ENCODE peak calls at places on chromosome 20, in five cellular contexts. One of them, this sample, is unnamed.
A peak's percentile ranks its signal among the peaks of the same experiment; 100 is the strongest.

GRCh38 chr20:19374066-19374615 is 161.7 kb downstream of the SLC24A3 start:
- DNase-seq in Panc1: no peak
- DNase-seq in kidney: no peak
- DNase-seq in natural killer cell: no peak
- DNase-seq in neural progenitor cell: no peak
- DNase-seq in this sample: no peak

GRCh38 chr20:17456226-17456625 is 75.0 kb downstream of the BFSP1 start:
- DNase-seq in Panc1: no peak
- DNase-seq in neural progenitor cell: no peak
- DNase-seq in natural killer cell: no peak
- DNase-seq in kidney: no peak
- DNase-seq in this sample: no peak

GRCh38 chr20:6686171-6686570 is 81.3 kb upstream of the BMP2 start:
- DNase-seq in neural progenitor cell: no peak
- DNase-seq in natural killer cell: no peak
- DNase-seq in Panc1: no peak
- DNase-seq in kidney: no peak
- DNase-seq in this sample: no peak

GRCh38 chr20:63893999-63894357 is 948 bp upstream of the DNAJC5 start:
- DNase-seq in natural killer cell: no peak
- DNase-seq in kidney: no peak
- DNase-seq in neural progenitor cell: peak; percentile 16
- DNase-seq in Panc1: no peak
- DNase-seq in this sample: no peak

GRCh38 chr20:18466574-18466893 is 296 bp downstream of the DZANK1 start:
- DNase-seq in Panc1: no peak
- DNase-seq in kidney: no peak
- DNase-seq in natural killer cell: no peak
- DNase-seq in neural progenitor cell: no peak
- DNase-seq in this sample: no peak

GRCh38 chr20:57934007-57934805 is 224.4 kb upstream of the PMEPA1 start:
- DNase-seq in Panc1: no peak
- DNase-seq in kidney: no peak
- DNase-seq in neural progenitor cell: no peak
- DNase-seq in natural killer cell: no peak
- DNase-seq in this sample: no peak

GRCh38 chr20:31587545-31588389 is 17.3 kb upstream of the ID1 start:
- DNase-seq in Panc1: no peak
- DNase-seq in neural progenitor cell: peak; percentile 47
- DNase-seq in kidney: no peak
- DNase-seq in natural killer cell: no peak
- DNase-seq in this sample: peak; percentile 19

GRCh38 chr20:16518068-16518783 is 55.0 kb downstream of the KIF16B start:
- DNase-seq in natural killer cell: no peak
- DNase-seq in kidney: no peak
- DNase-seq in neural progenitor cell: peak; percentile 65
- DNase-seq in Panc1: peak; percentile 42
- DNase-seq in this sample: no peak

GRCh38 chr20:14331671-14332070 is 5.7 kb downstream of the FLRT3 start:
- DNase-seq in natural killer cell: no peak
- DNase-seq in kidney: no peak
- DNase-seq in neural progenitor cell: no peak
- DNase-seq in Panc1: no peak
- DNase-seq in this sample: no peak

GRCh38 chr20:13008761-13009681 is at the start of gene SPTLC3:
- DNase-seq in natural killer cell: no peak
- DNase-seq in Panc1: no peak
- DNase-seq in neural progenitor cell: peak; percentile 46
- DNase-seq in kidney: peak; percentile 80
- DNase-seq in this sample: peak; percentile 18

GRCh38 chr20:44660506-44660905 is 9.0 kb upstream of the ADA start:
- DNase-seq in neural progenitor cell: no peak
- DNase-seq in Panc1: no peak
- DNase-seq in natural killer cell: no peak
- DNase-seq in kidney: no peak
- DNase-seq in this sample: no peak

GRCh38 chr20:19786311-19786710 is 28.3 kb downstream of the RIN2 start:
- DNase-seq in Panc1: no peak
- DNase-seq in natural killer cell: no peak
- DNase-seq in neural progenitor cell: peak; percentile 44
- DNase-seq in kidney: no peak
- DNase-seq in this sample: no peak

GRCh38 chr20:40942775-40943174 is 85.8 kb upstream of the TOP1 start:
- DNase-seq in natural killer cell: no peak
- DNase-seq in kidney: no peak
- DNase-seq in Panc1: no peak
- DNase-seq in neural progenitor cell: no peak
- DNase-seq in this sample: no peak

GRCh38 chr20:41140226-41141133 is 3.1 kb downstream of the PLCG1 start:
- DNase-seq in natural killer cell: no peak
- DNase-seq in Panc1: no peak
- DNase-seq in kidney: peak; percentile 58
- DNase-seq in neural progenitor cell: no peak
- DNase-seq in this sample: no peak

GRCh38 chr20:63829598-63829942 is 1.5 kb downstream of the ZBTB46 start:
- DNase-seq in kidney: no peak
- DNase-seq in Panc1: no peak
- DNase-seq in neural progenitor cell: no peak
- DNase-seq in natural killer cell: no peak
- DNase-seq in this sample: no peak

GRCh38 chr20:9202440-9203080 is 133.7 kb downstream of the PLCB4 start:
- DNase-seq in neural progenitor cell: no peak
- DNase-seq in Panc1: no peak
- DNase-seq in kidney: no peak
- DNase-seq in natural killer cell: no peak
- DNase-seq in this sample: no peak

GRCh38 chr20:44644384-44645131 is 6.9 kb downstream of the ADA start:
- DNase-seq in neural progenitor cell: no peak
- DNase-seq in Panc1: no peak
- DNase-seq in kidney: peak; percentile 52
- DNase-seq in natural killer cell: peak; percentile 50
- DNase-seq in this sample: no peak

GRCh38 chr20:18679020-18679419 is 91.2 kb downstream of the DTD1 start:
- DNase-seq in Panc1: no peak
- DNase-seq in natural killer cell: no peak
- DNase-seq in neural progenitor cell: no peak
- DNase-seq in kidney: no peak
- DNase-seq in this sample: no peak

GRCh38 chr20:19026901-19027644 is 185.4 kb upstream of the SLC24A3 start:
- DNase-seq in neural progenitor cell: peak; percentile 2
- DNase-seq in Panc1: no peak
- DNase-seq in kidney: no peak
- DNase-seq in natural killer cell: no peak
- DNase-seq in this sample: no peak

GRCh38 chr20:47857994-47858557 is 72.8 kb upstream of the SULF2 start:
- DNase-seq in natural killer cell: no peak
- DNase-seq in Panc1: no peak
- DNase-seq in kidney: no peak
- DNase-seq in neural progenitor cell: no peak
- DNase-seq in this sample: no peak

GRCh38 chr20:50501970-50502745 is 8.0 kb upstream of the PTPN1 start:
- DNase-seq in kidney: no peak
- DNase-seq in natural killer cell: no peak
- DNase-seq in Panc1: no peak
- DNase-seq in neural progenitor cell: no peak
- DNase-seq in this sample: no peak

GRCh38 chr20:833121-833449 is 430 bp upstream of the FAM110A start:
- DNase-seq in natural killer cell: no peak
- DNase-seq in neural progenitor cell: no peak
- DNase-seq in Panc1: peak; percentile 59
- DNase-seq in kidney: no peak
- DNase-seq in this sample: no peak

GRCh38 chr20:34558320-34559202 is at the start of gene MAP1LC3A:
- DNase-seq in neural progenitor cell: peak; percentile 98
- DNase-seq in Panc1: peak; percentile 63
- DNase-seq in kidney: peak; percentile 98
- DNase-seq in natural killer cell: peak; percentile 97
- DNase-seq in this sample: peak; percentile 98

GRCh38 chr20:58065508-58066361 is 162.7 kb downstream of the ANKRD60 start:
- DNase-seq in Panc1: no peak
- DNase-seq in natural killer cell: no peak
- DNase-seq in kidney: no peak
- DNase-seq in neural progenitor cell: no peak
- DNase-seq in this sample: no peak

GRCh38 chr20:59123011-59123676 is 40.5 kb upstream of the ZNF831 start:
- DNase-seq in natural killer cell: no peak
- DNase-seq in neural progenitor cell: no peak
- DNase-seq in kidney: no peak
- DNase-seq in Panc1: no peak
- DNase-seq in this sample: no peak

GRCh38 chr20:8473459-8473858 is 341.4 kb downstream of the PLCB1 start:
- DNase-seq in kidney: no peak
- DNase-seq in natural killer cell: no peak
- DNase-seq in Panc1: no peak
- DNase-seq in neural progenitor cell: no peak
- DNase-seq in this sample: no peak

GRCh38 chr20:41030536-41031242 is 2.1 kb downstream of the TOP1 start:
- DNase-seq in Panc1: no peak
- DNase-seq in kidney: no peak
- DNase-seq in neural progenitor cell: no peak
- DNase-seq in natural killer cell: no peak
- DNase-seq in this sample: no peak

GRCh38 chr20:62282877-62283503 is 19.8 kb upstream of the ADRM1 start:
- DNase-seq in kidney: peak; percentile 88
- DNase-seq in Panc1: no peak
- DNase-seq in neural progenitor cell: no peak
- DNase-seq in natural killer cell: no peak
- DNase-seq in this sample: no peak

GRCh38 chr20:24767623-24768100 is 181.4 kb upstream of the CST7 start:
- DNase-seq in natural killer cell: no peak
- DNase-seq in Panc1: no peak
- DNase-seq in neural progenitor cell: no peak
- DNase-seq in kidney: no peak
- DNase-seq in this sample: no peak

GRCh38 chr20:34390769-34391447 is 27.8 kb downstream of the ITCH start:
- DNase-seq in natural killer cell: no peak
- DNase-seq in neural progenitor cell: no peak
- DNase-seq in kidney: peak; percentile 83
- DNase-seq in Panc1: peak; percentile 84
- DNase-seq in this sample: no peak

GRCh38 chr20:21391495-21392298 is 5.6 kb downstream of the NKX2-4 start:
- DNase-seq in neural progenitor cell: peak; percentile 77
- DNase-seq in Panc1: no peak
- DNase-seq in natural killer cell: no peak
- DNase-seq in kidney: peak; percentile 60
- DNase-seq in this sample: peak; percentile 20

GRCh38 chr20:24695529-24696225 is 226.2 kb downstream of the SYNDIG1 start:
- DNase-seq in natural killer cell: no peak
- DNase-seq in kidney: no peak
- DNase-seq in Panc1: no peak
- DNase-seq in neural progenitor cell: no peak
- DNase-seq in this sample: no peak

GRCh38 chr20:50015993-50016770 is 33.4 kb downstream of the SNAI1 start:
- DNase-seq in Panc1: no peak
- DNase-seq in kidney: peak; percentile 91
- DNase-seq in neural progenitor cell: no peak
- DNase-seq in natural killer cell: no peak
- DNase-seq in this sample: no peak

GRCh38 chr20:60340232-60340631 is 382.0 kb downstream of the CDH26 start:
- DNase-seq in Panc1: no peak
- DNase-seq in natural killer cell: no peak
- DNase-seq in kidney: no peak
- DNase-seq in neural progenitor cell: no peak
- DNase-seq in this sample: no peak
- TF ChIP-seq CTCF in Panc1: no peak
- TF ChIP-seq CTCF in natural killer cell: no peak
- TF ChIP-seq CTCF in kidney: no peak
- TF ChIP-seq CTCF in neural progenitor cell: no peak
- TF ChIP-seq CTCF in this sample: no peak

GRCh38 chr20:46666306-46666705 is 15.0 kb upstream of the SLC13A3 start:
- DNase-seq in natural killer cell: no peak
- DNase-seq in kidney: no peak
- DNase-seq in Panc1: no peak
- DNase-seq in neural progenitor cell: no peak
- DNase-seq in this sample: no peak
- TF ChIP-seq CTCF in natural killer cell: no peak
- TF ChIP-seq CTCF in kidney: no peak
- TF ChIP-seq CTCF in Panc1: no peak
- TF ChIP-seq CTCF in neural progenitor cell: no peak
- TF ChIP-seq CTCF in this sample: no peak

GRCh38 chr20:3339571-3339970 is 67.9 kb downstream of the DNAAF9 start:
- DNase-seq in Panc1: no peak
- DNase-seq in kidney: no peak
- DNase-seq in natural killer cell: no peak
- DNase-seq in neural progenitor cell: no peak
- DNase-seq in this sample: no peak
- TF ChIP-seq CTCF in Panc1: no peak
- TF ChIP-seq CTCF in kidney: no peak
- TF ChIP-seq CTCF in natural killer cell: no peak
- TF ChIP-seq CTCF in neural progenitor cell: no peak
- TF ChIP-seq CTCF in this sample: no peak

GRCh38 chr20:43563429-43563828 is 4.6 kb downstream of the SGK2 start:
- DNase-seq in Panc1: no peak
- DNase-seq in natural killer cell: no peak
- DNase-seq in neural progenitor cell: no peak
- DNase-seq in kidney: no peak
- DNase-seq in this sample: no peak
- TF ChIP-seq CTCF in Panc1: no peak
- TF ChIP-seq CTCF in natural killer cell: no peak
- TF ChIP-seq CTCF in neural progenitor cell: no peak
- TF ChIP-seq CTCF in kidney: peak; percentile 4
- TF ChIP-seq CTCF in this sample: no peak

DNA sequence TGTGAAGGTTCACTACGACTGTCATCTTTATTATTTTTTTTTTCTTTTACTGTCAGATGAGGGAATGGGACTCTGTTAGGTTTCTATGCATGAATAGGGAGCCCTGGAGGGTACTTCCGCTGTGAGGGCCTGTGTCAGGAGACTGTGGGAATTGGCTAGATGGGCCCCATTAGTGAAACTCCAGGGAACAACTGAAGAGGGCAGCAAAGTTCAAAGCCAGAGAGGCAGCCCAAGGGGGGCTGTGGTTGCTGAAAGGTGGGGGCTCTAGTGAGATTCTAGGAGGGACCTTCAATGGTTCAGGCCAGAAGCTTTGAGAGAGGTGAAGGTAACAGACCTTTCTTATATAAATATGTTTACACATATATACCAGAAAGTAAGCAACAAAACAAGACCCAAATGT is 13.2 kb upstream of the EPB41L1 start:
- DNase-seq in kidney: peak; percentile 12
- DNase-seq in Panc1: no peak
- DNase-seq in neural progenitor cell: no peak
- DNase-seq in natural killer cell: no peak
- DNase-seq in this sample: no peak
- TF ChIP-seq CTCF in kidney: no peak
- TF ChIP-seq CTCF in Panc1: no peak
- TF ChIP-seq CTCF in neural progenitor cell: peak; percentile 14
- TF ChIP-seq CTCF in natural killer cell: no peak
- TF ChIP-seq CTCF in this sample: no peak